ENCODE peak calls at places on chromosomes 6 and 20, in nine cellular contexts. P is right cardiac atrium; S is hepatocyte; L is heart right ventricle; J is CD8-positive, alpha-beta T cell; N is MG63; G is adipocyte; U is brain microvascular endothelial cell; Q is naive thymus-derived CD4-positive, alpha-beta T cell. M is an unnamed sample.
A peak's percentile ranks its signal among the peaks of the same experiment; 100 is the strongest.

GRCh38 chr6:87483929-87484328 is 11.2 kb downstream of the SLC35A1 start:
- DNase-seq in S (peak; percentile 83), L (peak; percentile 18), P (peak; percentile 52), G (peak; percentile 7), J (no peak), Q (no peak), N (peak; percentile 9), U (peak; percentile 40), M (no peak)

GRCh38 chr6:163175301-163175700 is 239.2 kb upstream of the QKI start:
- DNase-seq in Q (no peak), L (no peak), G (no peak), U (no peak), J (no peak), P (no peak), S (no peak), N (no peak), M (no peak)

GRCh38 chr6:146183831-146184230 is 155.0 kb downstream of the GRM1 start:
- DNase-seq in P (no peak), G (no peak), S (no peak), U (no peak), J (no peak), L (no peak), N (no peak), Q (no peak), M (no peak)

GRCh38 chr6:112780498-112781096 is 433.5 kb downstream of the RFPL4B start:
- DNase-seq in G (peak; percentile 94), U (peak; percentile 83), N (peak; percentile 13), P (peak; percentile 64), Q (no peak), J (no peak), L (peak; percentile 20), S (peak; percentile 88), M (peak; percentile 85)

GRCh38 chr6:129651291-129651691 is 58.7 kb downstream of the ARHGAP18 start:
- DNase-seq in P (no peak), U (no peak), N (no peak), J (no peak), G (no peak), L (no peak), S (no peak), Q (no peak), M (no peak)

GRCh38 chr6:16420715-16421461 is 182.5 kb downstream of the GMPR start:
- DNase-seq in P (no peak), G (peak; percentile 50), U (peak; percentile 50), Q (no peak), J (no peak), S (peak; percentile 33), L (no peak), N (peak; percentile 68), M (peak; percentile 13)

GRCh38 chr6:123570813-123571684 is 65.7 kb downstream of the TRDN start:
- DNase-seq in L (no peak), S (no peak), Q (no peak), U (no peak), P (peak; percentile 30), N (peak; percentile 0), J (no peak), G (no peak), M (no peak)

GRCh38 chr6:109693128-109693527 is 2.0 kb downstream of the FIG4 start:
- DNase-seq in L (no peak), S (no peak), N (no peak), J (no peak), Q (no peak), U (no peak), G (no peak), P (no peak), M (no peak)

GRCh38 chr6:164034602-164035140 is 620.2 kb downstream of the QKI start:
- DNase-seq in S (no peak), N (peak; percentile 46), L (no peak), J (no peak), P (no peak), G (no peak), Q (no peak), U (no peak), M (no peak)

GRCh38 chr20:10637563-10637962 is 36.2 kb downstream of the JAG1 start:
- DNase-seq in S (no peak), P (no peak), Q (no peak), J (no peak), L (no peak), G (no peak), N (no peak), U (no peak), M (no peak)

DNA sequence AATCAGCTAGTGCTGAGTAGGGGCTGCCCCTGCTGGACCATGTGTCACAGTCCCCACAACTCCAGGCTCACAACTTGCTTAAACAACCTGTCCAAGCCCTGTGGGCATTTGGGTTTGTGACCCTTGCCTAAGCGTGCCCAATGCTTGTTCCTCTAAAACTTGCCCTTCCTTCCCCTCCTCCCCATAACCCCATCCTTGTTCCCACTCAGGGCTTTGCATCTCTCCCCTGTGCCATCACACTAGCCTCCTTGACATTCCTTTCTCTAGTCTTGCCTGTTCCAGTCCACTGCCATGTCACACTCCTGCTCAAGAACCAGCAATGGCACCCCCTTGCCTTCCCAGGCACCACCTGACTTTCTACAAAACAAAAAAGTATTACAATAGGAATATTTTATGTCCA is 2.3 kb upstream of the DLGAP4 start:
- DNase-seq in S (no peak), P (no peak), N (no peak), L (no peak), U (no peak), J (no peak), Q (no peak), G (no peak), M (no peak)
- H3K27me3 ChIP-seq in S (peaks cover 80% of the 10 kb centered on the region), P (no peaks in the 10 kb centered on the region), N (peaks cover 70% of the 10 kb centered on the region), L (peaks cover 95% of the 10 kb centered on the region), U (peaks cover 66% of the 10 kb centered on the region), J (peaks cover 26% of the 10 kb centered on the region), Q (peaks cover 3% of the 10 kb centered on the region), G (peaks cover 92% of the 10 kb centered on the region), M (peaks cover 57% of the 10 kb centered on the region)

DNA sequence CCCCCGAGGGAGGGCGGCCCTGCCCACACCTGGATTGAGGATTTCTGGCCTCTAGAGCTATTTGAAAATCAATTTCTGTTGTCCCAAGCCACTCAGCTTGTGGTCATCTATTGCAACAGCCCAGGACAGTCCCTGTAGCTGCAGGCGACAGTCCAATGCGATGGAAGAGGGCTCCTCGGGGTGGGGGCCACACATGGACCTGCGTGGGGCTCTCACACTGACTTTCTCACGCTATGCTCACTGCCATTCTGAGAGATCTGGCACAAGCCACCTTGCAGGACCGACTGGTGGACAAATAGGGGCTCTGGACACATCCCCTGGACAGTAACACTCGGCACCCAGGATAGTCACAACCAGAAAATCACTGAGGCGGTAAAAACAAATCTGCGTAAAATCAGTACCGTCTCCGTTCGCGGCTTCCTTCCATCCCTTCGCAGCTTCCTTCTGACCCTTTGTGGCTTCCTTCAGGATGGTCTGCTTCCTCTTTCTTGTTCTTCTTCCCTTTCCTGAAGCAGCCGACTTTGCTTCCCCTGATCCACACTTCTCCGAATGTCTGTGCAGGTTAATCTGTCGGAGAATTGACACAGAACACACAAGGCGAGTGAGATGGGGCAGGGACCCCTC is 21.8 kb downstream of the CTCFL start:
- DNase-seq in P (no peak), J (no peak), G (no peak), N (no peak), S (no peak), Q (no peak), L (no peak), U (no peak), M (no peak)
- H3K27me3 ChIP-seq in P (no peaks in the 10 kb centered on the region), J (no peaks in the 10 kb centered on the region), G (peaks cover 39% of the 10 kb centered on the region), N (peaks cover 4% of the 10 kb centered on the region), S (peaks cover 5% of the 10 kb centered on the region), Q (peaks cover 4% of the 10 kb centered on the region), L (peaks cover 5% of the 10 kb centered on the region), U (no peaks in the 10 kb centered on the region), M (peaks cover 6% of the 10 kb centered on the region)

DNA sequence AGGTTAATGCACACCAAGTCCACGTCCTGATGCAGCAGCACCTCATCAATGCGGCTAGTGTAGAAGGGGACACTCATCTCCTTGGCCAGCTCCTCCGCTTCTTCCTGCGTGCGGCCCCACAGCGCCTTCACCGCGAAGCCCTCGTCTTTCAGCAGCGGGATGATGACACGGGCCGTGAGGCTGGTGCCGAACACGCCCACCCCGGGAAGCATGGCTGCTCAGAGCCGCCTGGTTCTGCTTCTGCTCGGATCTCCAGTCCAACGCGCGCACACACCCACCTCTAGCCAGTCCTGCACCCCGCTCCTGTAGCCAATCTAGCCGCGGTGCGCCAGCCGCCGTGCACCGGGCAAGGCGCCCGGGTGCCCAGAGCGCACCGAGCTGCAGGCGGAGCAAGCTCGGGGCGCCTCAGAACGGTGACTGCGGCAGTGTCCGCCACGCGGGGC is 700 bp downstream of the GFOD1 start:
- DNase-seq in L (peak; percentile 61), J (peak; percentile 70), G (peak; percentile 68), S (peak; percentile 60), Q (peak; percentile 44), P (peak; percentile 84), U (peak; percentile 60), N (peak; percentile 72), M (peak; percentile 35)
- H3K27me3 ChIP-seq in L (no peaks in the 10 kb centered on the region), J (no peaks in the 10 kb centered on the region), G (no peaks in the 10 kb centered on the region), S (peaks cover 21% of the 10 kb centered on the region), Q (no peaks in the 10 kb centered on the region), P (no peaks in the 10 kb centered on the region), U (no peaks in the 10 kb centered on the region), N (peaks cover 9% of the 10 kb centered on the region), M (no peaks in the 10 kb centered on the region)

DNA sequence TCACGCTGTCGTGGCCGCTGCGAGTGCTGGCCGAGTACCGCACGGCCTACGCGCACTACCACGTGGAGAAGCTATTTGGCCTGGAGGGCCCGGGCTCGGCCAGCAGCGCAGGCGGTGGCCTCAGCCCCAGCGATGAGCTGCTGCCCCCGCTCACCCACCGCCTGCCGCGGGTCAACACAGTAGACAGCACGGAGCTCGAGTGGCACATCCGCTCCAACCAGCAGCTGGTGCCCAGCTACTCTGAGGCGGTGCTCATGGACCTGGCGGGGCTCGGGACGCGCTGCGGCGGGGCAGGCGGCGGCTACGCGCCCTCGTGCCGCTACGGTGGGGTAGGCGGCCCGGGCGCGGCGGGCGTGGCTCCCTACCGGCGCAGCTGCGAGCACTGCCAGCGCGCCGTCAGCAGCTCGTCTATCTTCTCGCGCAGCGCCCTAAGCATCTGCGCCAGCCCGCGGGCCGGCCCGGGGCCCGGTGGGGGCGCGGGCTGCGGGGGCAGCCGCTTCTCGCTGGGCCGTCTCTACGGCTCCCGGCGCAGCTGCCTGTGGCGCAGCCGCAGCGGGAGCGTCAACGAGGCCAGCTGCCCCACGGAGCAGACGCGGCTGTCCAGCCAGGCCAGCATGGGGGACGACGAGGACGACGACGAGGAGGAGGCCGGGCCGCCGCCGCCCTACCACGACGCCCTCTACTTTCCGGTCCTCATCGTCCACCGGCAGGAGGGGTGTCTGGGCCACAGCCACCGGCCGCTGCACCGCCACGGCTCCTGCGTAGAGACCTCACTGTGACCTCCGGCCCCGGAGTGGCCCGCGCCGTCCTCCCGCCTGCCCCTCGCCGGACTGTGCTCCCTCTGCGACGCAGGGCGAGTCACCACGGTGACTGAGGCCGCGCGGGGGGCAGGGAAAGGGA is 5.7 kb downstream of the TMEM151B start:
- DNase-seq in N (no peak), P (no peak), L (no peak), Q (no peak), U (no peak), S (no peak), J (no peak), G (no peak), M (no peak)
- H3K27me3 ChIP-seq in N (peaks cover 37% of the 10 kb centered on the region), P (no peaks in the 10 kb centered on the region), L (peaks cover 84% of the 10 kb centered on the region), Q (no peaks in the 10 kb centered on the region), U (peaks cover 35% of the 10 kb centered on the region), S (peaks cover 68% of the 10 kb centered on the region), J (peaks cover 14% of the 10 kb centered on the region), G (peaks cover 82% of the 10 kb centered on the region), M (peaks cover 6% of the 10 kb centered on the region)